ENCODE peak calls at places on chromosomes 11 and 22, in seven cellular contexts. One of them, this sample, is unnamed.
A peak's percentile ranks its signal among the peaks of the same experiment; 100 is the strongest.

GRCh38 chr11:79044211-79044610 is 396.6 kb downstream of the TENM4 start:
- DNase-seq in B cell: no peak
- DNase-seq in ovary: no peak
- DNase-seq in WTC11: no peak
- DNase-seq in cardiac muscle cell: no peak
- DNase-seq in DND-41: no peak
- DNase-seq in bronchial epithelial cell: no peak
- DNase-seq in this sample: no peak

GRCh38 chr11:61791737-61792309 is 576 bp downstream of the TMEM258 start:
- DNase-seq in B cell: no peak
- DNase-seq in ovary: peak; percentile 85
- DNase-seq in WTC11: peak; percentile 35
- DNase-seq in cardiac muscle cell: peak; percentile 96
- DNase-seq in DND-41: peak; percentile 43
- DNase-seq in bronchial epithelial cell: peak; percentile 84
- DNase-seq in this sample: peak; percentile 79

GRCh38 chr11:116691779-116692178 is 81.0 kb downstream of the BUD13 start:
- DNase-seq in B cell: peak; percentile 85
- DNase-seq in ovary: peak; percentile 40
- DNase-seq in WTC11: peak; percentile 85
- DNase-seq in cardiac muscle cell: peak; percentile 35
- DNase-seq in DND-41: peak; percentile 57
- DNase-seq in bronchial epithelial cell: peak; percentile 19
- DNase-seq in this sample: peak; percentile 75

GRCh38 chr11:103601230-103601846 is 435.1 kb upstream of the DDI1 start:
- DNase-seq in B cell: peak; percentile 18
- DNase-seq in ovary: no peak
- DNase-seq in WTC11: peak; percentile 48
- DNase-seq in cardiac muscle cell: peak; percentile 87
- DNase-seq in DND-41: peak; percentile 44
- DNase-seq in bronchial epithelial cell: peak; percentile 58
- DNase-seq in this sample: peak; percentile 45

GRCh38 chr11:119590651-119591308 is 138.2 kb downstream of the NECTIN1 start:
- DNase-seq in B cell: no peak
- DNase-seq in ovary: no peak
- DNase-seq in WTC11: no peak
- DNase-seq in cardiac muscle cell: no peak
- DNase-seq in DND-41: no peak
- DNase-seq in bronchial epithelial cell: peak; percentile 98
- DNase-seq in this sample: no peak

GRCh38 chr11:29093416-29093815 is 923.4 kb downstream of the KCNA4 start:
- DNase-seq in B cell: no peak
- DNase-seq in ovary: no peak
- DNase-seq in WTC11: no peak
- DNase-seq in cardiac muscle cell: peak; percentile 62
- DNase-seq in DND-41: no peak
- DNase-seq in bronchial epithelial cell: peak; percentile 47
- DNase-seq in this sample: no peak

GRCh38 chr11:101061606-101062005 is 68.0 kb downstream of the PGR start:
- DNase-seq in B cell: no peak
- DNase-seq in ovary: no peak
- DNase-seq in WTC11: no peak
- DNase-seq in cardiac muscle cell: peak; percentile 77
- DNase-seq in DND-41: no peak
- DNase-seq in bronchial epithelial cell: peak; percentile 2
- DNase-seq in this sample: no peak

GRCh38 chr11:63505857-63506528 is at the start of gene LGALS12:
- DNase-seq in B cell: no peak
- DNase-seq in ovary: no peak
- DNase-seq in WTC11: peak; percentile 26
- DNase-seq in cardiac muscle cell: peak; percentile 98
- DNase-seq in DND-41: peak; percentile 13
- DNase-seq in bronchial epithelial cell: no peak
- DNase-seq in this sample: no peak

GRCh38 chr11:132670921-132671675 is 861.2 kb downstream of the OPCML start:
- DNase-seq in B cell: no peak
- DNase-seq in ovary: no peak
- DNase-seq in WTC11: no peak
- DNase-seq in cardiac muscle cell: no peak
- DNase-seq in DND-41: no peak
- DNase-seq in bronchial epithelial cell: no peak
- DNase-seq in this sample: no peak

GRCh38 chr11:64379160-64379559 is 20.2 kb downstream of the RPS6KA4 start:
- DNase-seq in B cell: no peak
- DNase-seq in ovary: no peak
- DNase-seq in WTC11: no peak
- DNase-seq in cardiac muscle cell: no peak
- DNase-seq in DND-41: no peak
- DNase-seq in bronchial epithelial cell: no peak
- DNase-seq in this sample: no peak

GRCh38 chr11:3982431-3982830 is 112.2 kb upstream of the RRM1 start:
- DNase-seq in B cell: no peak
- DNase-seq in ovary: no peak
- DNase-seq in WTC11: no peak
- DNase-seq in cardiac muscle cell: no peak
- DNase-seq in DND-41: no peak
- DNase-seq in bronchial epithelial cell: no peak
- DNase-seq in this sample: no peak

GRCh38 chr11:43619863-43620505 is 60.6 kb upstream of the HSD17B12 start:
- DNase-seq in B cell: no peak
- DNase-seq in ovary: no peak
- DNase-seq in WTC11: no peak
- DNase-seq in cardiac muscle cell: no peak
- DNase-seq in DND-41: no peak
- DNase-seq in bronchial epithelial cell: no peak
- DNase-seq in this sample: no peak

GRCh38 chr11:18540207-18541009 is 13.7 kb upstream of the TSG101 start:
- DNase-seq in B cell: no peak
- DNase-seq in ovary: no peak
- DNase-seq in WTC11: no peak
- DNase-seq in cardiac muscle cell: peak; percentile 20
- DNase-seq in DND-41: no peak
- DNase-seq in bronchial epithelial cell: peak; percentile 46
- DNase-seq in this sample: no peak

GRCh38 chr11:19763315-19763714 is 50.7 kb downstream of the NAV2 start:
- DNase-seq in B cell: no peak
- DNase-seq in ovary: no peak
- DNase-seq in WTC11: no peak
- DNase-seq in cardiac muscle cell: no peak
- DNase-seq in DND-41: no peak
- DNase-seq in bronchial epithelial cell: no peak
- DNase-seq in this sample: no peak

GRCh38 chr22:44549701-44550100 is 51.7 kb upstream of the RTL6 start:
- DNase-seq in B cell: no peak
- DNase-seq in ovary: no peak
- DNase-seq in WTC11: no peak
- DNase-seq in cardiac muscle cell: no peak
- DNase-seq in DND-41: no peak
- DNase-seq in bronchial epithelial cell: no peak
- DNase-seq in this sample: no peak

GRCh38 chr22:39617342-39617741 is 46.8 kb downstream of the CACNA1I start:
- DNase-seq in B cell: no peak
- DNase-seq in ovary: no peak
- DNase-seq in WTC11: no peak
- DNase-seq in cardiac muscle cell: no peak
- DNase-seq in DND-41: peak; percentile 34
- DNase-seq in bronchial epithelial cell: no peak
- DNase-seq in this sample: peak; percentile 78

GRCh38 chr22:26975381-26975780 is 318.0 kb downstream of the MIAT start:
- DNase-seq in B cell: no peak
- DNase-seq in ovary: no peak
- DNase-seq in WTC11: no peak
- DNase-seq in cardiac muscle cell: peak; percentile 3
- DNase-seq in DND-41: no peak
- DNase-seq in bronchial epithelial cell: peak; percentile 22
- DNase-seq in this sample: no peak

GRCh38 chr11:66112640-66113098 is 42.6 kb downstream of the PACS1 start:
- DNase-seq in B cell: no peak
- DNase-seq in ovary: no peak
- DNase-seq in WTC11: no peak
- DNase-seq in cardiac muscle cell: peak; percentile 84
- DNase-seq in DND-41: no peak
- DNase-seq in bronchial epithelial cell: peak; percentile 77
- DNase-seq in this sample: no peak

GRCh38 chr22:31611065-31611760 is 50.8 kb downstream of the PISD start:
- DNase-seq in B cell: no peak
- DNase-seq in ovary: peak; percentile 61
- DNase-seq in WTC11: no peak
- DNase-seq in cardiac muscle cell: peak; percentile 70
- DNase-seq in DND-41: no peak
- DNase-seq in bronchial epithelial cell: no peak
- DNase-seq in this sample: peak; percentile 1

GRCh38 chr11:8906629-8907028 is 4.4 kb upstream of the AKIP1 start:
- DNase-seq in B cell: no peak
- DNase-seq in ovary: no peak
- DNase-seq in WTC11: no peak
- DNase-seq in cardiac muscle cell: peak; percentile 37
- DNase-seq in DND-41: no peak
- DNase-seq in bronchial epithelial cell: peak; percentile 91
- DNase-seq in this sample: no peak

GRCh38 chr11:68020575-68020974 is 9.9 kb upstream of the NDUFS8 start:
- DNase-seq in B cell: no peak
- DNase-seq in ovary: no peak
- DNase-seq in WTC11: peak; percentile 67
- DNase-seq in cardiac muscle cell: peak; percentile 49
- DNase-seq in DND-41: no peak
- DNase-seq in bronchial epithelial cell: no peak
- DNase-seq in this sample: no peak

GRCh38 chr22:26483439-26484359 is at the start of the genes HPS4 and SRRD:
- DNase-seq in B cell: peak; percentile 94
- DNase-seq in ovary: peak; percentile 87
- DNase-seq in WTC11: peak; percentile 93
- DNase-seq in cardiac muscle cell: peak; percentile 94
- DNase-seq in DND-41: peak; percentile 90
- DNase-seq in bronchial epithelial cell: peak; percentile 67
- DNase-seq in this sample: peak; percentile 92

GRCh38 chr11:120537996-120538395 is 26.4 kb downstream of the GRIK4 start:
- DNase-seq in B cell: no peak
- DNase-seq in ovary: no peak
- DNase-seq in WTC11: no peak
- DNase-seq in cardiac muscle cell: no peak
- DNase-seq in DND-41: no peak
- DNase-seq in bronchial epithelial cell: no peak
- DNase-seq in this sample: no peak

GRCh38 chr11:68328374-68329091 is 16.1 kb downstream of the LRP5 start:
- DNase-seq in B cell: no peak
- DNase-seq in ovary: no peak
- DNase-seq in WTC11: peak; percentile 63
- DNase-seq in cardiac muscle cell: peak; percentile 77
- DNase-seq in DND-41: peak; percentile 94
- DNase-seq in bronchial epithelial cell: no peak
- DNase-seq in this sample: peak; percentile 62

GRCh38 chr11:64251986-64252837 is 882 bp downstream of the PLCB3 start:
- DNase-seq in B cell: peak; percentile 76
- DNase-seq in ovary: peak; percentile 56
- DNase-seq in WTC11: peak; percentile 67
- DNase-seq in cardiac muscle cell: peak; percentile 43
- DNase-seq in DND-41: no peak
- DNase-seq in bronchial epithelial cell: peak; percentile 49
- DNase-seq in this sample: no peak

GRCh38 chr11:21121991-21122390 is 452.6 kb downstream of the NELL1 start:
- DNase-seq in B cell: no peak
- DNase-seq in ovary: no peak
- DNase-seq in WTC11: no peak
- DNase-seq in cardiac muscle cell: no peak
- DNase-seq in DND-41: no peak
- DNase-seq in bronchial epithelial cell: no peak
- DNase-seq in this sample: no peak

GRCh38 chr22:47299879-47300697 is 537.6 kb downstream of the TBC1D22A start:
- DNase-seq in B cell: no peak
- DNase-seq in ovary: no peak
- DNase-seq in WTC11: no peak
- DNase-seq in cardiac muscle cell: no peak
- DNase-seq in DND-41: no peak
- DNase-seq in bronchial epithelial cell: no peak
- DNase-seq in this sample: no peak

GRCh38 chr11:69643646-69644045 is 2.7 kb downstream of the CCND1 start:
- DNase-seq in B cell: no peak
- DNase-seq in ovary: no peak
- DNase-seq in WTC11: no peak
- DNase-seq in cardiac muscle cell: no peak
- DNase-seq in DND-41: no peak
- DNase-seq in bronchial epithelial cell: no peak
- DNase-seq in this sample: no peak
- TF ChIP-seq CTCF in B cell: peak; percentile 47
- TF ChIP-seq CTCF in ovary: no peak
- TF ChIP-seq CTCF in WTC11: no peak
- TF ChIP-seq CTCF in cardiac muscle cell: peak; percentile 2
- TF ChIP-seq CTCF in DND-41: no peak
- TF ChIP-seq CTCF in bronchial epithelial cell: no peak
- TF ChIP-seq CTCF in this sample: no peak

GRCh38 chr22:37221424-37222336 is 9.4 kb upstream of the SSTR3 start:
- DNase-seq in B cell: no peak
- DNase-seq in ovary: no peak
- DNase-seq in WTC11: no peak
- DNase-seq in cardiac muscle cell: no peak
- DNase-seq in DND-41: no peak
- DNase-seq in bronchial epithelial cell: no peak
- DNase-seq in this sample: peak; percentile 46
- TF ChIP-seq CTCF in B cell: no peak
- TF ChIP-seq CTCF in ovary: no peak
- TF ChIP-seq CTCF in WTC11: no peak
- TF ChIP-seq CTCF in cardiac muscle cell: no peak
- TF ChIP-seq CTCF in DND-41: no peak
- TF ChIP-seq CTCF in bronchial epithelial cell: no peak
- TF ChIP-seq CTCF in this sample: no peak

GRCh38 chr11:2401436-2401984 is 960 bp downstream of the TSSC4 start:
- DNase-seq in B cell: no peak
- DNase-seq in ovary: no peak
- DNase-seq in WTC11: no peak
- DNase-seq in cardiac muscle cell: no peak
- DNase-seq in DND-41: no peak
- DNase-seq in bronchial epithelial cell: no peak
- DNase-seq in this sample: no peak
- TF ChIP-seq CTCF in B cell: no peak
- TF ChIP-seq CTCF in ovary: no peak
- TF ChIP-seq CTCF in WTC11: no peak
- TF ChIP-seq CTCF in cardiac muscle cell: no peak
- TF ChIP-seq CTCF in DND-41: no peak
- TF ChIP-seq CTCF in bronchial epithelial cell: peak; percentile 25
- TF ChIP-seq CTCF in this sample: no peak

DNA sequence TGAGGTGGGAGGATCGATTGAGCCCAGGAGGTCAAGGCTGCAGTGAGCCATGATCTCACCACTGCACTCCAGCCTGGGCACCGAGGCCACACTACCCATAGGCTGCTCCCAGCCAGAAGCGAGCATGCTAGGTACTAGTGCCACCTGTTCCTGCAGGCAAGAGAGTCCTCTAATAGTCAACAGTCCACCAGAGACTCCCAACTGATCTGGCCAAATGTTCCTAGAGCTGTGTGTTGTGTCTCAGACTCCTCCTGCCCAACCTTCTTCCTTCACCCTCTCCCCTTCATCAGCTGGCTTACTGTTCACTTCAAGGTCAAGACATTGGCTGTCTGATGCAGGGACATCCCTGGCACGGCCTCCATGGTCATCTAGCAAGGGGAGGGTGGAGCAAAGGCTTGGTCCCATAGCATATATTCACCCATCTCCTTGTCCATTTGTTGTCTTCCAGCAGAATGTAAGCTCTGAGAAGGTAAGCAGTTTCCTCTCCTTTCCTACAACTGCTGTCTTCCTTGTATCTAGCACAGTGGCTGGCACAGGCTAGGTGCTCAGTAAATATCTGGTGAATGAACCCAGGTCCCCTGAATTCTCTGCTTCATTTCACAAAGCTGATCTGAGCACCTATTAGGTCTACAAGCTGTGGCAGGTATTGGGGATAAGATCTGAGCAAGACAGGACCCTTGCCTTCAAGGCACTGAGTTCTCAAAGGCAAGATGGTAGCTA is 126.2 kb upstream of the SERPIND1 start:
- DNase-seq in B cell: no peak
- DNase-seq in ovary: no peak
- DNase-seq in WTC11: no peak
- DNase-seq in cardiac muscle cell: no peak
- DNase-seq in DND-41: no peak
- DNase-seq in bronchial epithelial cell: no peak
- DNase-seq in this sample: no peak
- TF ChIP-seq CTCF in B cell: no peak
- TF ChIP-seq CTCF in ovary: no peak
- TF ChIP-seq CTCF in WTC11: no peak
- TF ChIP-seq CTCF in cardiac muscle cell: no peak
- TF ChIP-seq CTCF in DND-41: no peak
- TF ChIP-seq CTCF in bronchial epithelial cell: no peak
- TF ChIP-seq CTCF in this sample: no peak